ENCODE peak calls at places on chromosome 9, in six cellular contexts. One of them, this sample, is unnamed.

GRCh38 chr9:32968101-32969011 is 33.1 kb downstream of the APTX start:
- DNase-seq in neuronal stem cell: peak
- DNase-seq in mesendoderm: peak
- DNase-seq in mesenchymal stem cell: peak
- DNase-seq in H1: peak
- DNase-seq in H9: no peak
- DNase-seq in this sample: peak

GRCh38 chr9:72442212-72442607 is 77.2 kb upstream of the ZFAND5 start:
- DNase-seq in neuronal stem cell: no peak
- DNase-seq in mesendoderm: peak
- DNase-seq in mesenchymal stem cell: peak
- DNase-seq in H1: no peak
- DNase-seq in H9: no peak
- DNase-seq in this sample: peak

GRCh38 chr9:5817776-5818336 is 15.1 kb downstream of the ERMP1 start:
- DNase-seq in neuronal stem cell: no peak
- DNase-seq in mesendoderm: peak
- DNase-seq in mesenchymal stem cell: peak
- DNase-seq in H1: no peak
- DNase-seq in H9: no peak
- DNase-seq in this sample: peak

GRCh38 chr9:133425049-133425632 is 3.0 kb downstream of the ADAMTS13 start:
- DNase-seq in neuronal stem cell: no peak
- DNase-seq in mesendoderm: no peak
- DNase-seq in mesenchymal stem cell: no peak
- DNase-seq in H1: no peak
- DNase-seq in H9: no peak
- DNase-seq in this sample: no peak

GRCh38 chr9:18058564-18058963 is 415.4 kb upstream of the ADAMTSL1 start:
- DNase-seq in neuronal stem cell: no peak
- DNase-seq in mesendoderm: no peak
- DNase-seq in mesenchymal stem cell: no peak
- DNase-seq in H1: no peak
- DNase-seq in H9: no peak
- DNase-seq in this sample: no peak

GRCh38 chr9:96158909-96159575 is 142.9 kb downstream of the HSD17B3 start:
- DNase-seq in neuronal stem cell: no peak
- DNase-seq in mesendoderm: no peak
- DNase-seq in mesenchymal stem cell: no peak
- DNase-seq in H1: no peak
- DNase-seq in H9: no peak
- DNase-seq in this sample: no peak

GRCh38 chr9:135448570-135449180 is 30.9 kb upstream of the PPP1R26 start:
- DNase-seq in neuronal stem cell: no peak
- DNase-seq in mesendoderm: no peak
- DNase-seq in mesenchymal stem cell: no peak
- DNase-seq in H1: no peak
- DNase-seq in H9: no peak
- DNase-seq in this sample: peak

GRCh38 chr9:110994771-110995241 is 43.5 kb downstream of the LPAR1 start:
- DNase-seq in neuronal stem cell: no peak
- DNase-seq in mesendoderm: no peak
- DNase-seq in mesenchymal stem cell: peak
- DNase-seq in H1: no peak
- DNase-seq in H9: no peak
- DNase-seq in this sample: peak

GRCh38 chr9:38662763-38663593 is 42.6 kb upstream of the ANKRD18A start:
- DNase-seq in neuronal stem cell: no peak
- DNase-seq in mesendoderm: peak
- DNase-seq in mesenchymal stem cell: peak
- DNase-seq in H1: no peak
- DNase-seq in H9: no peak
- DNase-seq in this sample: no peak

GRCh38 chr9:92564479-92564878 is 28.7 kb upstream of the ECM2 start:
- DNase-seq in neuronal stem cell: no peak
- DNase-seq in mesendoderm: no peak
- DNase-seq in mesenchymal stem cell: peak
- DNase-seq in H1: no peak
- DNase-seq in H9: no peak
- DNase-seq in this sample: peak

DNA sequence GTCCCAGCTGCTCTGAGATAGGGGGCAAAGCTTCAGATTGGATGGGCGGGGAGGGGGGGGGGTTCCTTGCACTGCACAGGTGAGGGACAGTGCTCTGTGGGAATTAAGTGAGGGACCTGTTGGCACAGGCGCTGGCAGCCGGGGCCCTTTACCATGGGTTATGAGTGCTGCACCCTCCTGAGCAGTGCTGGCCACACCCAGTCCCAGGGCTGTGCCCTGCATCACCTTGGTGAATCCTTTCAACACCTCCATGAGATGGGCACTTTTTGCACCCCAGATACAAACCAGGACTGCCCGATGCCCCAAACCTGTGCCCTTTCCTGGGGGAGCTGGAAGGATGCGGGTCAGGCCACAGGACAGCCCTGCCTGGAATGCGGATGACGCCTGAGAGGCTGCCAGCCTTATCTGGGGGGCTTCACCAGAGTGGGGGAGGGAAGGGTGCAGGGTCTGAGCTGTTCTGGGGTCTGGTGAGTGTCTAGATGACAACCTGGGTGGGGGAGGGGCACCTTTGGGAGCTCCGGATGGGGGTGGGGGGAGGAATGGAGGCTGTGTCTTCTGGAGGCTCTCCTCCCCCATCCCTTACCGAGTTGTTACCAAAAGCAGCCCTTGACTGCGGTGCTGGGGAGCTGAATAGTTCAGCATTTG is 5.2 kb downstream of the CRB2 start:
- DNase-seq in neuronal stem cell: no peak
- DNase-seq in mesendoderm: peak
- DNase-seq in mesenchymal stem cell: no peak
- DNase-seq in H1: no peak
- DNase-seq in H9: no peak
- DNase-seq in this sample: no peak
- H3K18ac ChIP-seq in neuronal stem cell: peak
- H3K18ac ChIP-seq in mesendoderm: no peak
- H3K18ac ChIP-seq in mesenchymal stem cell: peak
- H3K18ac ChIP-seq in H1: peak
- H3K18ac ChIP-seq in H9: no peak
- H3K18ac ChIP-seq in this sample: no peak

DNA sequence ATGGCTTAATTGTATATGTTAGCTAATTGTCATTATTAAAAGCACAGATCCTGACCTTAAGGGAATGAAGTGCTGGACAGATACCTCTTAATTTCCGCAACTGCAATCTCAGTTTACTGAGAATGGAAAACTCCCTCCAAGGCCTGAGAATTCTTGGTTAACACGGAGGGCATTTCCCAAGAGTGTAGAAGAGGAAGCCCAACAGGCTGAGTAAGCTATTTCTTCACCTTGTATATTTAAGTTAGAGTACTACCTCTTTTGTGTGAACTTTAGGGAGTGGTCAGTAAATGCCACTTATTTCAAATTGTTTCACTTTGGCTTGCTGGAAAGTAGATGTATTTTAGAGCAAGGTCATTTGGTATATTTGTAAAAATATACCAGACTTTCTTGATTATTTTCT is 25.8 kb upstream of the C9orf72 start:
- DNase-seq in neuronal stem cell: no peak
- DNase-seq in mesendoderm: no peak
- DNase-seq in mesenchymal stem cell: peak
- DNase-seq in H1: no peak
- DNase-seq in H9: no peak
- DNase-seq in this sample: no peak
- H3K18ac ChIP-seq in neuronal stem cell: no peak
- H3K18ac ChIP-seq in mesendoderm: no peak
- H3K18ac ChIP-seq in mesenchymal stem cell: no peak
- H3K18ac ChIP-seq in H1: no peak
- H3K18ac ChIP-seq in H9: no peak
- H3K18ac ChIP-seq in this sample: no peak

GRCh38 chr9:130765135-130766030 is 69.7 kb upstream of the ABL1 start:
- DNase-seq in neuronal stem cell: no peak
- DNase-seq in mesendoderm: no peak
- DNase-seq in mesenchymal stem cell: no peak
- DNase-seq in H1: no peak
- DNase-seq in H9: no peak
- DNase-seq in this sample: peak

GRCh38 chr9:130766031-130766903 is 68.8 kb upstream of the ABL1 start:
- DNase-seq in neuronal stem cell: no peak
- DNase-seq in mesendoderm: peak
- DNase-seq in mesenchymal stem cell: no peak
- DNase-seq in H1: no peak
- DNase-seq in H9: no peak
- DNase-seq in this sample: no peak

GRCh38 chr9:130759738-130760137 is 66.2 kb downstream of the EXOSC2 start:
- DNase-seq in neuronal stem cell: no peak
- DNase-seq in mesendoderm: no peak
- DNase-seq in mesenchymal stem cell: no peak
- DNase-seq in H1: no peak
- DNase-seq in H9: no peak
- DNase-seq in this sample: no peak

GRCh38 chr9:130766904-130767262 is 68.2 kb upstream of the ABL1 start:
- DNase-seq in neuronal stem cell: no peak
- DNase-seq in mesendoderm: no peak
- DNase-seq in mesenchymal stem cell: no peak
- DNase-seq in H1: no peak
- DNase-seq in H9: no peak
- DNase-seq in this sample: no peak

DNA sequence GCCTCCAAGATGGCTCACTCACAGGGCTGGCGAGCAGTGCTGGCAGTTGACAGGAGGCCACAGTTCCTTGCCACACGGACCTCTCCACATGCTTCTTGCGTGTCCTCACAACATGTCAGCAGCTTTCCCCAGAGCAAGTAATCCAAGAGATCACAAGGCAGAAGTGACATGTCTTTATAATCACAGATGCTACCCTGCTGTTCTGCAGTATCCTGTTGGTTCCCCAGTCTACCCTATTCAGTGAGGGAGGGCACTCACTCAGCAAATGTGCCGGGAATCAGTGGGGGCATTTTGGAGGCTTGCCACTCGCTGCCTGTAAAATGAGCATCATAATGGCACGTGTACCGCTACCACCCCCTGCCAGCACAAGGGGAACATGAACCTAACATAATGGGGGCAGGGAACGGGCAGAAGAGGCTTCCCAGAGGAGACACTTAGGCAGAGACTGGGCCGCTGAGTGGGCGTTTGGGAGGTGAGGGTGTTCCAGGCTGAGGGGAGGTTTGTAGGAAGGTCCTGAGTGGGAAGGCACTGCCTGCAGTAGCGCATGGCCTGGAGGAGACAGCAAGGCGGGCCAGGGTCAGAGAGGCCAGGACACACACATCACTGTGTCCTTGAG is 70.1 kb downstream of the EXOSC2 start:
- DNase-seq in neuronal stem cell: no peak
- DNase-seq in mesendoderm: no peak
- DNase-seq in mesenchymal stem cell: no peak
- DNase-seq in H1: no peak
- DNase-seq in H9: no peak
- DNase-seq in this sample: no peak
- H3K18ac ChIP-seq in neuronal stem cell: peak
- H3K18ac ChIP-seq in mesendoderm: no peak
- H3K18ac ChIP-seq in mesenchymal stem cell: no peak
- H3K18ac ChIP-seq in H1: no peak
- H3K18ac ChIP-seq in H9: peak
- H3K18ac ChIP-seq in this sample: no peak

DNA sequence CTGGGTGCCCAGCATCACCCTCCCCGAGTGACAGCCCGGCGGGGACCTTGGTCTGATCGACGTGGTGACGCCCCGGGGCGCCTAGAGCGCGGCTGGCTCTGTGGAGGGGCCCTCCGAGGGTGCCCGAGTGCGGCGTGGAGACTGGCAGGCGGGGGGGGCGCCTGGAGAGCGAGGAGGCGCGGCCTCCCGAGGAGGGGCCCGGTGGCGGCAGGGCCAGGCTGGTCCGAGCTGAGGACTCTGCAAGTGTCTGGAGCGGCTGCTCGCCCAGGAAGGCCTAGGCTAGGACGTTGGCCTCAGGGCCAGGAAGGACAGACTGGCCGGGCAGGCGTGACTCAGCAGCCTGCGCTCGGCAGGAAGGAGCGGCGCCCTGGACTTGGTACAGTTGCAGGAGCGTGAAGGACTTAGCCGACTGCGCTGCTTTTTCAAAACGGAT is 1.3 kb downstream of the GADD45G start:
- DNase-seq in neuronal stem cell: peak
- DNase-seq in mesendoderm: peak
- DNase-seq in mesenchymal stem cell: peak
- DNase-seq in H1: no peak
- DNase-seq in H9: peak
- DNase-seq in this sample: peak
- H3K18ac ChIP-seq in neuronal stem cell: peak
- H3K18ac ChIP-seq in mesendoderm: peak
- H3K18ac ChIP-seq in mesenchymal stem cell: peak
- H3K18ac ChIP-seq in H1: peak
- H3K18ac ChIP-seq in H9: no peak
- H3K18ac ChIP-seq in this sample: no peak

DNA sequence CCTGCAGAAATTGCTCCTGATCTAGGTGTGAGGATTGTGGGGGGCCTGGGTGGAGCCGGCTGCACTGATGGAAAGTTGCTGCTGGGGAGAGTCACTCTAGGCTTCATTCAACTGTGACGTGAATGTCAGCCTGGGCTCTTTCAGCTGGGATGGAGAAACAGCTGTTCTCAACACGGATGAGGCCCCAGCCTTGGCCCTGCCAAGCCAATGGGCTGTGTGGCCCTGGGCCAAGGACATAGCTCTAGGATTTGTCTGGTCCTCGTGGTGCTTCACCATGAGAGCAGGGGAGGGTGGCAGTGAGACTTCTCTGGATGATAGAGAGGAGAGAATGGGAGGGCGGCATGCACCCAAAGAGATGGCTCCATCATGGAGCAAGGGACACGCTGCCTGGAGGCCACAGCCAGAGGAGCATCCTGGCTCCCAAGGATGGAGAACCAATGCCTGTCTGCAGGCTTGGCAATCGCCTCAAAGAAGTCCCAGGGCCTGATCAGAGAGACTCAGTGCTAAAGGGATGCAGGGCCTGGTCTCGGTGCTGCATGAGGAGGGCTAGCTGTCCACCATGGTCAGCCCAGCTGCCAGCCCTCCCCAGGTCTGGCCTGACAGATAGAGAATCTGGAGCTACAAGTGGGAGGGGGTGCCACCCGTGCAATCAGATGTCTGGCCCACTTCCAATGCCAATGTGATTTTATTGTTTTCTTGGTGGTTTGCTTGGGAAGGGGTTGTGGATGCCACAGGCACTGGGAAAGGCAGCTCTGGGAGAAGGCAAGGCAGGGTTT is 141.0 kb downstream of the GADD45G start:
- DNase-seq in neuronal stem cell: no peak
- DNase-seq in mesendoderm: no peak
- DNase-seq in mesenchymal stem cell: no peak
- DNase-seq in H1: no peak
- DNase-seq in H9: no peak
- DNase-seq in this sample: no peak
- H3K18ac ChIP-seq in neuronal stem cell: peak
- H3K18ac ChIP-seq in mesendoderm: no peak
- H3K18ac ChIP-seq in mesenchymal stem cell: peak
- H3K18ac ChIP-seq in H1: no peak
- H3K18ac ChIP-seq in H9: no peak
- H3K18ac ChIP-seq in this sample: no peak

GRCh38 chr9:113573959-113574352 is 110.4 kb downstream of the RGS3 start:
- DNase-seq in neuronal stem cell: no peak
- DNase-seq in mesendoderm: no peak
- DNase-seq in mesenchymal stem cell: no peak
- DNase-seq in H1: no peak
- DNase-seq in H9: no peak
- DNase-seq in this sample: no peak
- H3K18ac ChIP-seq in neuronal stem cell: no peak
- H3K18ac ChIP-seq in mesendoderm: no peak
- H3K18ac ChIP-seq in mesenchymal stem cell: no peak
- H3K18ac ChIP-seq in H1: no peak
- H3K18ac ChIP-seq in H9: no peak
- H3K18ac ChIP-seq in this sample: no peak

This sample was measured in IMR-90.